ENCODE peak calls at places on chromosomes 4 and X, in ten cellular contexts. T is choroid plexus epithelial cell, U is lower leg skin, F is breast epithelium, E is lower lobe of right lung, I is A549, Z is neural progenitor cell, D is BE2C, V is cardiac muscle cell, C is OCI-LY7. P is an unnamed sample.

GRCh38 chrX:30649859-30650258 is 3.4 kb upstream of the GK start:
- DNase-seq in T (peak), U (no peak), F (no peak), E (no peak), I (no peak), Z (no peak), D (no peak), V (peak), C (peak), P (no peak)

GRCh38 chr4:7761720-7762119 is 177.9 kb downstream of the AFAP1 start:
- DNase-seq in T (peak), U (peak), F (peak), E (peak), I (peak), Z (peak), D (peak), V (peak), C (peak), P (peak)

GRCh38 chrX:48493890-48494364 is 14.9 kb upstream of the PORCN start:
- DNase-seq in T (peak), U (no peak), F (no peak), E (no peak), I (no peak), Z (peak), D (peak), V (peak), C (no peak), P (peak)

GRCh38 chrX:54921427-54922021 is 900 bp downstream of the TRO start:
- DNase-seq in T (peak), U (no peak), F (no peak), E (no peak), I (no peak), Z (peak), D (peak), V (peak), C (no peak), P (peak)

GRCh38 chr4:128810331-128810870 is 901 bp downstream of the JADE1 start:
- DNase-seq in T (peak), U (peak), F (peak), E (peak), I (peak), Z (peak), D (peak), V (peak), C (peak), P (peak)

GRCh38 chr4:153620352-153620751 is 63.7 kb upstream of the TLR2 start:
- DNase-seq in T (peak), U (no peak), F (no peak), E (no peak), I (no peak), Z (no peak), D (no peak), V (no peak), C (no peak), P (no peak)

GRCh38 chrX:72126048-72126415 is 5.7 kb downstream of the RTL5 start:
- DNase-seq in T (peak), U (no peak), F (peak), E (no peak), I (no peak), Z (no peak), D (peak), V (peak), C (no peak), P (peak)

GRCh38 chr4:110586137-110586850 is 36.6 kb downstream of the PITX2 start:
- DNase-seq in T (peak), U (no peak), F (no peak), E (no peak), I (peak), Z (peak), D (no peak), V (peak), C (peak), P (no peak)

GRCh38 chrX:46180258-46180687 is 364.9 kb downstream of the ZNF674 start:
- DNase-seq in T (peak), U (no peak), F (no peak), E (no peak), I (no peak), Z (peak), D (peak), V (peak), C (no peak), P (no peak)

GRCh38 chrX:154032156-154032555 is 12.5 kb upstream of the IRAK1 start:
- DNase-seq in T (no peak), U (no peak), F (no peak), E (no peak), I (no peak), Z (no peak), D (no peak), V (no peak), C (no peak), P (no peak)

GRCh38 chrX:69014200-69014599 is 151.1 kb downstream of the PJA1 start:
- DNase-seq in T (peak), U (no peak), F (no peak), E (no peak), I (no peak), Z (no peak), D (no peak), V (peak), C (no peak), P (no peak)

GRCh38 chr4:150009533-150009932 is 68.7 kb upstream of the DCLK2 start:
- DNase-seq in T (peak), U (no peak), F (no peak), E (no peak), I (no peak), Z (no peak), D (no peak), V (no peak), C (no peak), P (no peak)

GRCh38 chrX:155094468-155095061 is 23.3 kb downstream of the BRCC3 start:
- DNase-seq in T (peak), U (no peak), F (no peak), E (no peak), I (no peak), Z (peak), D (peak), V (peak), C (peak), P (peak)

GRCh38 chr4:107818301-107818910 is 6.3 kb upstream of the SGMS2 start:
- DNase-seq in T (no peak), U (no peak), F (no peak), E (no peak), I (no peak), Z (no peak), D (no peak), V (no peak), C (no peak), P (no peak)

GRCh38 chr4:150217192-150217591 is 138.9 kb downstream of the DCLK2 start:
- DNase-seq in T (peak), U (no peak), F (no peak), E (no peak), I (no peak), Z (peak), D (peak), V (peak), C (peak), P (peak)

GRCh38 chr4:183100827-183101226 is 1.8 kb downstream of the WWC2 start:
- DNase-seq in T (no peak), U (no peak), F (no peak), E (no peak), I (no peak), Z (peak), D (no peak), V (no peak), C (no peak), P (no peak)

GRCh38 chrX:152138388-152138784 is at the start of gene MAGEA10:
- DNase-seq in T (no peak), U (no peak), F (no peak), E (no peak), I (no peak), Z (no peak), D (no peak), V (no peak), C (no peak), P (no peak)

GRCh38 chrX:41956027-41956426 is 32.7 kb upstream of the CASK start:
- DNase-seq in T (no peak), U (no peak), F (no peak), E (no peak), I (no peak), Z (no peak), D (peak), V (no peak), C (no peak), P (no peak)

GRCh38 chr4:76144546-76144945 is 3.7 kb downstream of the NUP54 start:
- DNase-seq in T (no peak), U (no peak), F (no peak), E (no peak), I (no peak), Z (no peak), D (no peak), V (no peak), C (no peak), P (no peak)

GRCh38 chrX:15873566-15873965 is 19.0 kb upstream of the AP1S2 start:
- DNase-seq in T (peak), U (no peak), F (no peak), E (no peak), I (no peak), Z (no peak), D (no peak), V (peak), C (no peak), P (no peak)

GRCh38 chr4:39732728-39733127 is 34.8 kb downstream of the UBE2K start:
- DNase-seq in T (peak), U (no peak), F (no peak), E (no peak), I (no peak), Z (no peak), D (no peak), V (peak), C (no peak), P (no peak)

GRCh38 chr4:47798165-47798564 is 39.7 kb downstream of the CORIN start:
- DNase-seq in T (no peak), U (no peak), F (no peak), E (no peak), I (no peak), Z (no peak), D (no peak), V (no peak), C (no peak), P (no peak)

GRCh38 chrX:38095971-38096529 is 89.7 kb downstream of the SYTL5 start:
- DNase-seq in T (peak), U (no peak), F (no peak), E (no peak), I (peak), Z (no peak), D (no peak), V (no peak), C (no peak), P (no peak)

GRCh38 chrX:106437407-106437806 is 174.4 kb upstream of the RADX start:
- DNase-seq in T (peak), U (no peak), F (no peak), E (no peak), I (no peak), Z (peak), D (no peak), V (peak), C (no peak), P (no peak)

GRCh38 chr4:24514808-24515207 is 69.5 kb downstream of the DHX15 start:
- DNase-seq in T (peak), U (no peak), F (no peak), E (no peak), I (peak), Z (no peak), D (no peak), V (no peak), C (peak), P (no peak)

GRCh38 chr4:180596888-180597483 is 1646.2 kb upstream of the TENM3 start:
- DNase-seq in T (no peak), U (no peak), F (no peak), E (no peak), I (no peak), Z (no peak), D (peak), V (no peak), C (no peak), P (no peak)

GRCh38 chr4:174596513-174596912 is 74.2 kb upstream of the HPGD start:
- DNase-seq in T (no peak), U (no peak), F (no peak), E (no peak), I (no peak), Z (no peak), D (no peak), V (no peak), C (no peak), P (no peak)

GRCh38 chr4:139457318-139457717 is 3.4 kb downstream of the RAB33B start:
- DNase-seq in T (no peak), U (no peak), F (no peak), E (no peak), I (no peak), Z (no peak), D (no peak), V (no peak), C (no peak), P (no peak)

GRCh38 chr4:7157666-7158065 is 34.7 kb upstream of the SORCS2 start:
- DNase-seq in T (no peak), U (no peak), F (no peak), E (no peak), I (no peak), Z (no peak), D (no peak), V (no peak), C (no peak), P (no peak)

DNA sequence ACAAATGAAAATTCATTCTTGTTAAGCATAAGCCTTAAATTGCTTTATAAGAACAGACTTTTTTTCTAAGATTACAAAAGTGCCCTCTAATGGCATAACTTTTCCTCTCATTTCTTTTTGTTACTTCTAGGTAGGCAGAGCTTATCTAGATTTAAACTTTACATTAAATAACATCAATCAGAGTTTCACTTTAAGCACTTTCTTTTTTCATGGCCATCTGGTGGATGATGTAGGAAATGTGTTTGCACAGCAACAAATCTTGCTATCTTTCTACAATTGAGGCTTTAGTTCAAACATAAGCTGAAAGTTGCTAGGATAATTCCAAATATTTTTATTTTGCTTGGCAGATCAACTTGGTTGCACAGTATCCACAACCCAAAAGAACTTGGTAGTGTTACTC is 22.1 kb downstream of the NDNF start:
- DNase-seq in T (peak), U (no peak), F (no peak), E (no peak), I (no peak), Z (no peak), D (no peak), V (no peak), C (peak), P (no peak)
- TF ChIP-seq CTCF in T (peak), U (no peak), F (no peak), E (peak), I (no peak), Z (peak), D (peak), V (peak), C (peak), P (peak)

GRCh38 chr4:163332526-163333405 is at the start of gene NPY1R:
- DNase-seq in T (peak), U (peak), F (peak), E (peak), I (peak), Z (peak), D (peak), V (peak), C (peak), P (peak)

GRCh38 chr4:163335384-163335783 is 3.0 kb upstream of the NPY1R start:
- DNase-seq in T (no peak), U (no peak), F (no peak), E (no peak), I (no peak), Z (no peak), D (no peak), V (no peak), C (no peak), P (no peak)

GRCh38 chr4:163331629-163332360 is 601 bp downstream of the NPY1R start:
- DNase-seq in T (peak), U (no peak), F (no peak), E (peak), I (peak), Z (peak), D (peak), V (peak), C (no peak), P (peak)

GRCh38 chr4:163330828-163331628 is 1.4 kb downstream of the NPY1R start:
- DNase-seq in T (no peak), U (no peak), F (no peak), E (no peak), I (no peak), Z (no peak), D (no peak), V (no peak), C (no peak), P (no peak)
- H3K4me3 ChIP-seq in T (peak), U (no peak), F (peak), E (peak), I (no peak), Z (peak), D (no peak), V (peak), C (no peak), P (peak)

GRCh38 chr4:159787901-159788300 is 685.0 kb downstream of the RAPGEF2 start:
- DNase-seq in T (no peak), U (no peak), F (no peak), E (no peak), I (no peak), Z (no peak), D (no peak), V (no peak), C (no peak), P (no peak)
- TF ChIP-seq CTCF in T (no peak), U (no peak), F (no peak), E (no peak), I (no peak), Z (no peak), D (no peak), V (no peak), C (no peak), P (no peak)

DNA sequence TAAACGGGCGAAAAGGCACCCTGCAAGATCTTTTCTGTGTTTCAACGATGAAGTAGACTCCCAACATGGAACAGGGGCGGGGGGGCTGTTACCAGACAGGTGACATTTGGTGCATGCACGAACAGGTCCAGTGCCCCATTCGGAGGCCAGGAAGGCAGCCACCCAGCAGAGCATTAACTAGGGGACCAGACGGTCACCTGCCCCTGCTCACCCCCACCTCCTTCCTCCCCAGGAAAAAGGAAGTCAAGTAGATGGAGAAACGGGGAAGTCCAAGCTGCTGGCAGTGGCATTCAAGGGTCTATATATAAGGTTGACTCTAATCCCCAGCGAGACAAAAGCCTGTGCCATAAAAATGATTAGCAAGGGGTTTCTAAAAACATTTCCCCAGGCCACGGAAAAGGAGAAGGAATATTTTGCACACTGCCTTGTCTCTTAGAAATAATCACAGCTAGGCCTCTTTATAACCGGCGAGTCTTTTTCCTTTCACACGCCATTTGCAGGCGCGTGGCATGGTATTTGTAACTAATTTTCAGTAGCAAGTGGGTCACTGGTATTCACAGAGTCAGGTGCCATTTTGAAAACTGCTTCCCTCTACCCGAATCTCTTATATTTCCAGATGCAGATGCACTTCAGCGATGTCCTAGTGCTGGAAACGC is 1.2 kb upstream of the TMSB4X start:
- DNase-seq in T (no peak), U (no peak), F (no peak), E (peak), I (no peak), Z (peak), D (no peak), V (no peak), C (peak), P (no peak)
- H3K4me3 ChIP-seq in T (no peak), U (no peak), F (peak), E (peak), I (no peak), Z (peak), D (no peak), V (no peak), C (peak), P (no peak)

DNA sequence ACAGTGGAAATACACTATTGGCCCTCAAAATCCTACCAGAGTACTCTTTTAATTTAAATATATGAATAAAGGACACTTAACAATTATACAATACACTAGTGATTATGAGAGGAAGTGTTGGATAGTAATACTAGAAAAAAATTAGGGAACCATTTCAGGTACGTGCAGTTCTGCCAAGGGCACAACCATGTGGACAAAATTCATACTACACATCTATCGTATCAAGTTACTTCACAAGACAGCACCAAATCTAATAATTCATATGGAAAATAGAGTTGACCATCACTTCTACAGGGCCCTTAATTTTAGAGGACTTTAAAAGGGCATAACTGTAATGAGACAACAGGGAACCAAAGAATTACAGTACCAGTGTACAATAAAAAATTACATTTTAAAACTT is 69.2 kb upstream of the ZCCHC13 start:
- DNase-seq in T (peak), U (no peak), F (no peak), E (no peak), I (no peak), Z (no peak), D (no peak), V (no peak), C (no peak), P (no peak)
- TF ChIP-seq CTCF in T (peak), U (no peak), F (no peak), E (no peak), I (peak), Z (no peak), D (peak), V (no peak), C (no peak), P (no peak)